ENCODE peak calls at places on chromosomes 12 and 14, in eight cellular contexts. O is omental fat pad; C is IMR-90; E is foreskin fibroblast; V is CD8-positive, alpha-beta T cell; H is CD4-positive, alpha-beta T cell; D is astrocyte; M is glutamatergic neuron. X is an unnamed sample.

GRCh38 chr12:53575502-53576264 is 50.5 kb downstream of the ATF7 start:
- DNase-seq in O (no peak), C (peak; percentile 83), E (peak; percentile 70), V (no peak), H (no peak), D (peak; percentile 64), M (no peak), X (no peak)

GRCh38 chr12:12451063-12451462 is 94.2 kb downstream of the BORCS5 start:
- DNase-seq in O (no peak), C (no peak), E (no peak), V (no peak), H (no peak), D (no peak), M (no peak), X (no peak)

GRCh38 chr12:124687695-124688301 is 120.4 kb upstream of the NCOR2 start:
- DNase-seq in O (no peak), C (no peak), E (no peak), V (no peak), H (peak; percentile 35), D (no peak), M (peak; percentile 59), X (no peak)

GRCh38 chr14:21924479-21924878 is 250.9 kb upstream of the OR4E1 start:
- DNase-seq in O (no peak), C (no peak), E (no peak), V (peak; percentile 31), H (peak; percentile 55), D (no peak), M (no peak), X (no peak)

GRCh38 chr12:38919191-38919590 is 13.8 kb upstream of the CPNE8 start:
- DNase-seq in O (no peak), C (no peak), E (no peak), V (no peak), H (no peak), D (peak; percentile 9), M (no peak), X (no peak)

GRCh38 chr14:75978249-75978731 is 3.5 kb downstream of the TGFB3 start:
- DNase-seq in O (no peak), C (no peak), E (no peak), V (no peak), H (no peak), D (no peak), M (peak; percentile 29), X (no peak)

GRCh38 chr14:74551903-74552371 is 58.4 kb downstream of the ISCA2 start:
- DNase-seq in O (no peak), C (no peak), E (no peak), V (no peak), H (no peak), D (no peak), M (no peak), X (no peak)

GRCh38 chr14:37597538-37598084 is 2.2 kb downstream of the TTC6 start:
- DNase-seq in O (no peak), C (no peak), E (no peak), V (no peak), H (no peak), D (no peak), M (peak; percentile 63), X (no peak)

GRCh38 chr14:104314251-104314941 is 176.0 kb downstream of the KIF26A start:
- DNase-seq in O (no peak), C (no peak), E (no peak), V (no peak), H (peak; percentile 23), D (no peak), M (peak; percentile 10), X (no peak)

GRCh38 chr12:6221146-6221545 is 20.9 kb downstream of the CD9 start:
- DNase-seq in O (no peak), C (no peak), E (no peak), V (no peak), H (no peak), D (no peak), M (no peak), X (no peak)

GRCh38 chr12:26704684-26705475 is 128.1 kb downstream of the ITPR2 start:
- DNase-seq in O (no peak), C (peak; percentile 47), E (peak; percentile 20), V (no peak), H (no peak), D (peak; percentile 64), M (no peak), X (no peak)

GRCh38 chr14:96978525-96979272 is 181.5 kb downstream of the VRK1 start:
- DNase-seq in O (no peak), C (no peak), E (no peak), V (no peak), H (no peak), D (no peak), M (no peak), X (no peak)

GRCh38 chr12:49057888-49058287 is 2.7 kb downstream of the KMT2D start:
- DNase-seq in O (no peak), C (no peak), E (no peak), V (no peak), H (no peak), D (no peak), M (no peak), X (no peak)

DNA sequence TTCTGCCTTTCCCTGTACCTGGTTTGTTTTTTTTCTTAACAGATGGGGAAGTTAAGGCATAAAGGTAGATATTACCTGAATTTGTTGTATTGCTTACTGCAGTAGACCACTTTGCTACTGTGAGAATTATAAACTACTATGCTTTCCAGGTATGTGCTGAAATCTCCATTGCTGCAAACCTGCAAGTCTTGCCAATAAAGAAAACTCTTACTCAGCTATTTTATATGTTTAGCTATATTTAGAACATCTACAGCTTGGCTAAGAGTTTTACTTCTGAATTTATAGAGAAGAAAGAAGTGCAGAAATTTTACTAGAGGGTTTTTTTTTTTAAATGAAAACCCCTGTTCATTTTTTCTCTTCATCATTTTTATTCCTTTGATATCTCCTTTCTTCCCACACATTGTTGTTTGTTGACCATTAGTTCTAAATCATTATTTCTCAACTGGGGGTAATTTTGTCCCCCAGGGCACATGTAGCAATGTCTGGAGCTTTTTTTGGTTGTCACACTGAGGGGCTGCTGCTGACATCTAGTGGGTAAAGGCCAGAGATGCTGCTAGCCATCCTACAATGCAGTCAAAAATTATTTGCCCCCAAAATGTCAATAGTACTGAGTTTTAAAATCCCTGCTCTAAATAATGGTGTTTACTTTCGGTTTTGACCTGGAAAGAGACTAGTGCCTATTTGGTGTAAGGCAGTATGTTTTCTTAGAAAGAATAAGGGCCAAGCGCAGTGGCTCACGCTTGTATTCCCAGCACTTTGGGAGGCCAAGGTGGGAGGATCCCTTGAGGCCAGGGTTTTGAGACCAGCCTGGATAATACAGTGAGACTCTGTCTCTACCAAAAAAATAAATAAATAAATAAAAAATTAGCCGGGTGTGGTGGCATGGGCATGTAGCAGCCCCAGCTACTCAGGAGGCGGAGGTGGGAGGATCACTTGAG is 48.6 kb downstream of the PCNX1 start:
- DNase-seq in O (no peak), C (peak; percentile 26), E (peak; percentile 17), V (peak; percentile 10), H (peak; percentile 45), D (no peak), M (no peak), X (peak; percentile 13)
- TF ChIP-seq CTCF in O (no peak), C (peak; percentile 69), E (peak; percentile 50), V (peak; percentile 90), H (peak; percentile 89), D (peak; percentile 68), M (peak; percentile 19), X (peak; percentile 68)

GRCh38 chr12:108854055-108854452 is 3.3 kb downstream of the SSH1 start:
- DNase-seq in O (no peak), C (peak; percentile 95), E (peak; percentile 89), V (no peak), H (no peak), D (peak; percentile 93), M (no peak), X (no peak)

GRCh38 chr12:108852674-108853073 is 4.7 kb downstream of the SSH1 start:
- DNase-seq in O (no peak), C (peak; percentile 51), E (no peak), V (no peak), H (no peak), D (peak; percentile 44), M (no peak), X (no peak)

GRCh38 chr12:108853426-108853825 is 4.0 kb downstream of the SSH1 start:
- DNase-seq in O (no peak), C (no peak), E (no peak), V (no peak), H (no peak), D (no peak), M (no peak), X (no peak)

GRCh38 chr12:108849653-108850052 is 7.7 kb downstream of the SSH1 start:
- DNase-seq in O (no peak), C (no peak), E (no peak), V (no peak), H (no peak), D (no peak), M (no peak), X (no peak)

GRCh38 chr12:108850854-108851573 is 6.4 kb downstream of the SSH1 start:
- DNase-seq in O (no peak), C (peak; percentile 91), E (no peak), V (no peak), H (no peak), D (peak; percentile 83), M (peak; percentile 71), X (peak; percentile 81)
- TF ChIP-seq CTCF in O (no peak), C (peak; percentile 40), E (no peak), V (no peak), H (no peak), D (no peak), M (no peak), X (peak; percentile 35)

DNA sequence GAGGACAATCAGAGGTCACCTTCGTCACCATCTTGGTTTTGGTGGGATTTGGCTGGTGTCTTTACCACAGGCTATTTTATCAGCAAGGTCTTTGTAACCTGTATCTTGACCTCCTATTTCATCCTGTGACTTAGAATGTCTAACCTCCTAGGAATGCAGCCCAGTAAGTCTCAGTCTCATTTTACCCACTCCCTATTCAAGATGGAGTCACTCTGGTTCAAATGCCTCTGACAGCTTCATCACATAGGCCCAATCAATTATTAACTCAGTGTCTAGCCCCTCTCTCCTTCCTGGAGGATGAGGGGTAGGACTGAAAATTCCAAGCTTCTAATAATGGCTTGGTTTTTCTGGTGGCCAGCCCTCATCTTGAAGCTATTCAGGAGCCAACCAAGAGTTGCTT is 111.4 kb upstream of the NAP1L1 start:
- DNase-seq in O (no peak), C (no peak), E (no peak), V (no peak), H (no peak), D (no peak), M (no peak), X (no peak)
- TF ChIP-seq CTCF in O (no peak), C (no peak), E (no peak), V (no peak), H (no peak), D (no peak), M (no peak), X (no peak)

DNA sequence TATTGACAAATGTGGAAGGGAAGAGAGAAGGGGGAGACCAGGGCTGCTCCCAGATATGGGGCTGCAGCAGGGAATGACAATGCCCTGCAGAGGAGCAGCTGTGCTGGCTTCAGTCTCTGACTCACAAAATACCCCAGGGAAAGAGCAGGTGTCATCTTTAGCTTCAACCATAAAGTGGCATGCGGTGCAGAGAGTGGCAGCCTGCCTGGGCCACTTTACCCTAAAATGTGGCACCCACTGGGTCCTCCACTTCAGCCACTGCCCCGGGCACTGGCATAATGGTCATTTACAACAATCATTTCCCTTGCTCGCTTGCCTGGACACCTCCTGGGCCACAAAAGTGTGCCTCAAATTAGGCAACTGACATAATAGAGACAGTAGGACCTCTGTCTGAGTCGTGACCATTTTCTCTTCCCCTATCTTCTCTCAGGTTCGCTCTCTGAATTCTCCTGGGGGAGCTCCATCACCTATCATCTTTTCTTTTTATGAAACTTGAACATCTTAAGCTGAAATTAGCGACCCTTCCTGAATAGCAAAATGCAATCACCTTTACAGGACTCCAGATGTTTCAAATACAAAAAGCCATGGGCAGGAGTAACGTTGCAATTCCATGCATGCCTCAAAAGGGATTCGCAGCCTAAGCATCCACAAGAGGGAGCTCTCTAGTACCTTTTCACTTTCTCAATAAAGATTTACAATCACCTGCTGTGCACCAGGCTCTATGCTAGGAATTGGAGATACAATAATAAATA is 179.9 kb upstream of the ATF7IP start:
- DNase-seq in O (no peak), C (peak; percentile 38), E (peak; percentile 6), V (no peak), H (no peak), D (peak; percentile 6), M (peak; percentile 49), X (peak; percentile 52)
- TF ChIP-seq CTCF in O (no peak), C (peak; percentile 62), E (peak; percentile 76), V (peak; percentile 59), H (peak; percentile 52), D (peak; percentile 69), M (peak; percentile 62), X (peak; percentile 75)

X was measured in GM10248.